ENCODE peak calls at places on chromosome 10, in six cellular contexts. One of them, this sample, is unnamed. For H3K36me3, the result is how much of the 10 kb centered on the place peaks cover.

GRCh38 chr10:62059424-62059913 is 158.0 kb downstream of the ARID5B start:
- DNase-seq in Karpas-422: no peak
- DNase-seq in hepatocyte: no peak
- DNase-seq in stomach: no peak
- DNase-seq in sigmoid colon: no peak
- DNase-seq in colonic mucosa: no peak
- DNase-seq in this sample: no peak

GRCh38 chr10:29130190-29130673 is 158.6 kb upstream of the LYZL1 start:
- DNase-seq in stomach: no peak
- DNase-seq in hepatocyte: peak
- DNase-seq in colonic mucosa: no peak
- DNase-seq in Karpas-422: peak
- DNase-seq in sigmoid colon: no peak
- DNase-seq in this sample: no peak

GRCh38 chr10:5508786-5509185 is 9.4 kb upstream of the CALML5 start:
- DNase-seq in stomach: no peak
- DNase-seq in sigmoid colon: peak
- DNase-seq in colonic mucosa: no peak
- DNase-seq in Karpas-422: no peak
- DNase-seq in hepatocyte: no peak
- DNase-seq in this sample: no peak

GRCh38 chr10:123026266-123026665 is 17.5 kb downstream of the ACADSB start:
- DNase-seq in Karpas-422: no peak
- DNase-seq in stomach: no peak
- DNase-seq in hepatocyte: no peak
- DNase-seq in colonic mucosa: no peak
- DNase-seq in sigmoid colon: no peak
- DNase-seq in this sample: no peak

GRCh38 chr10:5447611-5448071 is 35.3 kb downstream of the NET1 start:
- DNase-seq in colonic mucosa: no peak
- DNase-seq in Karpas-422: peak
- DNase-seq in hepatocyte: no peak
- DNase-seq in sigmoid colon: no peak
- DNase-seq in stomach: no peak
- DNase-seq in this sample: no peak

GRCh38 chr10:123862421-123863188 is 29.0 kb downstream of the CPXM2 start:
- DNase-seq in colonic mucosa: no peak
- DNase-seq in stomach: no peak
- DNase-seq in Karpas-422: no peak
- DNase-seq in hepatocyte: no peak
- DNase-seq in sigmoid colon: no peak
- DNase-seq in this sample: no peak

GRCh38 chr10:29479081-29479917 is 155.5 kb downstream of the SVIL start:
- DNase-seq in stomach: no peak
- DNase-seq in hepatocyte: no peak
- DNase-seq in Karpas-422: no peak
- DNase-seq in sigmoid colon: no peak
- DNase-seq in colonic mucosa: no peak
- DNase-seq in this sample: no peak

GRCh38 chr10:126924915-126925300 is 19.7 kb downstream of the DOCK1 start:
- DNase-seq in hepatocyte: no peak
- DNase-seq in sigmoid colon: no peak
- DNase-seq in Karpas-422: no peak
- DNase-seq in stomach: no peak
- DNase-seq in colonic mucosa: no peak
- DNase-seq in this sample: no peak

GRCh38 chr10:50373821-50374501 is 122.6 kb upstream of the ASAH2 start:
- DNase-seq in sigmoid colon: no peak
- DNase-seq in colonic mucosa: no peak
- DNase-seq in Karpas-422: no peak
- DNase-seq in hepatocyte: no peak
- DNase-seq in stomach: no peak
- DNase-seq in this sample: no peak

GRCh38 chr10:18786458-18786857 is 127.2 kb downstream of the ARL5B start:
- DNase-seq in stomach: no peak
- DNase-seq in colonic mucosa: no peak
- DNase-seq in hepatocyte: no peak
- DNase-seq in sigmoid colon: no peak
- DNase-seq in Karpas-422: no peak
- DNase-seq in this sample: no peak

GRCh38 chr10:92354587-92354986 is 63.6 kb downstream of the MARCHF5 start:
- DNase-seq in hepatocyte: no peak
- DNase-seq in colonic mucosa: no peak
- DNase-seq in stomach: no peak
- DNase-seq in Karpas-422: no peak
- DNase-seq in sigmoid colon: no peak
- DNase-seq in this sample: no peak

GRCh38 chr10:60479305-60480020 is 89.8 kb upstream of the ANK3 start:
- DNase-seq in Karpas-422: no peak
- DNase-seq in colonic mucosa: no peak
- DNase-seq in stomach: no peak
- DNase-seq in hepatocyte: no peak
- DNase-seq in sigmoid colon: no peak
- DNase-seq in this sample: no peak

GRCh38 chr10:68106656-68107055 is 2.6 kb upstream of the MYPN start:
- DNase-seq in hepatocyte: no peak
- DNase-seq in stomach: no peak
- DNase-seq in sigmoid colon: no peak
- DNase-seq in colonic mucosa: no peak
- DNase-seq in Karpas-422: no peak
- DNase-seq in this sample: no peak

GRCh38 chr10:130014734-130015695 is 50.9 kb upstream of the EBF3 start:
- DNase-seq in stomach: no peak
- DNase-seq in sigmoid colon: no peak
- DNase-seq in colonic mucosa: no peak
- DNase-seq in hepatocyte: peak
- DNase-seq in Karpas-422: no peak
- DNase-seq in this sample: no peak

GRCh38 chr10:15482168-15482567 is 111.1 kb upstream of the FAM171A1 start:
- DNase-seq in colonic mucosa: no peak
- DNase-seq in sigmoid colon: no peak
- DNase-seq in stomach: no peak
- DNase-seq in Karpas-422: no peak
- DNase-seq in hepatocyte: no peak
- DNase-seq in this sample: no peak

GRCh38 chr10:95395947-95396449 is 105.2 kb upstream of the PDLIM1 start:
- DNase-seq in Karpas-422: no peak
- DNase-seq in sigmoid colon: peak
- DNase-seq in hepatocyte: no peak
- DNase-seq in colonic mucosa: no peak
- DNase-seq in stomach: peak
- DNase-seq in this sample: peak
- H3K36me3 ChIP-seq in Karpas-422: under half
- H3K36me3 ChIP-seq in sigmoid colon: half or more
- H3K36me3 ChIP-seq in hepatocyte: under half
- H3K36me3 ChIP-seq in colonic mucosa: under half
- H3K36me3 ChIP-seq in stomach: half or more
- H3K36me3 ChIP-seq in this sample: under half

GRCh38 chr10:77626266-77626935 is 11.2 kb downstream of the KCNMA1 start:
- DNase-seq in colonic mucosa: no peak
- DNase-seq in stomach: no peak
- DNase-seq in sigmoid colon: peak
- DNase-seq in hepatocyte: no peak
- DNase-seq in Karpas-422: no peak
- DNase-seq in this sample: no peak

GRCh38 chr10:77619964-77620703 is 17.5 kb downstream of the KCNMA1 start:
- DNase-seq in Karpas-422: no peak
- DNase-seq in sigmoid colon: no peak
- DNase-seq in hepatocyte: no peak
- DNase-seq in colonic mucosa: no peak
- DNase-seq in stomach: no peak
- DNase-seq in this sample: no peak

GRCh38 chr10:77625379-77625778 is 12.2 kb downstream of the KCNMA1 start:
- DNase-seq in stomach: no peak
- DNase-seq in hepatocyte: no peak
- DNase-seq in Karpas-422: no peak
- DNase-seq in colonic mucosa: no peak
- DNase-seq in sigmoid colon: no peak
- DNase-seq in this sample: no peak

GRCh38 chr10:77620731-77621130 is 16.9 kb downstream of the KCNMA1 start:
- DNase-seq in stomach: no peak
- DNase-seq in sigmoid colon: no peak
- DNase-seq in hepatocyte: no peak
- DNase-seq in colonic mucosa: no peak
- DNase-seq in Karpas-422: no peak
- DNase-seq in this sample: no peak

DNA sequence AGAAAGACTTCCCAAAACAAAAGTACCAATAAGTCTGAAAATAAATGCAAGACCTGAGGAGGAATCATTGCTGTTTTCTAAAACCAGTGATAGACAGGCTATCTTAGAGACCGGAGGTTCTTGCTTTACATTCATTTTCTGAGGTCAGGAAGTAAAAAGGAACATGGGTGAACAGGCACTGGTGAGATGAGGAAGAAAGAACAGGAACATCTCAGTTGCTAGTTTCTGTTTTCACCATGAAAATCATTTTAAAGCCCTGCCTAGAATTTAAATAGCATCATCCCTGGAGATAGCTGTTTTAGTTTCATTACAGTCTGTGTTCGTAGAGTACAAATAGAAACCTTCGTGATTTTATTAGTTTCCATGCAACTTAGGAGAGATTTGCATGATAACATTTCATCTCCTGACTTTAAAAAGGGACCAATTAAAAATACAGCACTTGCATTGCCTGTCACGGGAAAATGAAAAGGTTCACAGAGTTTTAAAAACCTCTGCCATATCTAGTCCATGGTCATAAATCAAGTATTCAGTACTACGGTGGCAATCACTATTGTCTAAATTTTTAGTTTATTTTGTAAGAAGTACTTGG is 14.7 kb downstream of the KCNMA1 start:
- DNase-seq in Karpas-422: peak
- DNase-seq in colonic mucosa: no peak
- DNase-seq in sigmoid colon: no peak
- DNase-seq in stomach: no peak
- DNase-seq in hepatocyte: no peak
- DNase-seq in this sample: no peak
- H3K27ac ChIP-seq in Karpas-422: peak
- H3K27ac ChIP-seq in colonic mucosa: no peak
- H3K27ac ChIP-seq in sigmoid colon: peak
- H3K27ac ChIP-seq in stomach: peak
- H3K27ac ChIP-seq in hepatocyte: peak
- H3K27ac ChIP-seq in this sample: peak

GRCh38 chr10:22494007-22494406 is 148.7 kb downstream of the SPAG6 start:
- DNase-seq in colonic mucosa: no peak
- DNase-seq in Karpas-422: no peak
- DNase-seq in sigmoid colon: no peak
- DNase-seq in stomach: no peak
- DNase-seq in hepatocyte: no peak
- DNase-seq in this sample: no peak
- H3K36me3 ChIP-seq in colonic mucosa: under half
- H3K36me3 ChIP-seq in Karpas-422: under half
- H3K36me3 ChIP-seq in sigmoid colon: under half
- H3K36me3 ChIP-seq in stomach: under half
- H3K36me3 ChIP-seq in hepatocyte: under half
- H3K36me3 ChIP-seq in this sample: under half

GRCh38 chr10:119206603-119207366 is 586 bp upstream of the GRK5 start:
- DNase-seq in stomach: peak
- DNase-seq in colonic mucosa: peak
- DNase-seq in Karpas-422: peak
- DNase-seq in sigmoid colon: peak
- DNase-seq in hepatocyte: peak
- DNase-seq in this sample: peak

GRCh38 chr10:119208553-119208940 is 1.2 kb downstream of the GRK5 start:
- DNase-seq in Karpas-422: peak
- DNase-seq in colonic mucosa: no peak
- DNase-seq in sigmoid colon: peak
- DNase-seq in stomach: no peak
- DNase-seq in hepatocyte: no peak
- DNase-seq in this sample: no peak

GRCh38 chr10:119207367-119207668 is at the start of gene GRK5:
- DNase-seq in hepatocyte: peak
- DNase-seq in sigmoid colon: peak
- DNase-seq in Karpas-422: peak
- DNase-seq in colonic mucosa: peak
- DNase-seq in stomach: peak
- DNase-seq in this sample: peak

GRCh38 chr10:119207713-119208552 is 562 bp downstream of the GRK5 start:
- DNase-seq in colonic mucosa: peak
- DNase-seq in Karpas-422: peak
- DNase-seq in stomach: peak
- DNase-seq in hepatocyte: peak
- DNase-seq in sigmoid colon: peak
- DNase-seq in this sample: peak

DNA sequence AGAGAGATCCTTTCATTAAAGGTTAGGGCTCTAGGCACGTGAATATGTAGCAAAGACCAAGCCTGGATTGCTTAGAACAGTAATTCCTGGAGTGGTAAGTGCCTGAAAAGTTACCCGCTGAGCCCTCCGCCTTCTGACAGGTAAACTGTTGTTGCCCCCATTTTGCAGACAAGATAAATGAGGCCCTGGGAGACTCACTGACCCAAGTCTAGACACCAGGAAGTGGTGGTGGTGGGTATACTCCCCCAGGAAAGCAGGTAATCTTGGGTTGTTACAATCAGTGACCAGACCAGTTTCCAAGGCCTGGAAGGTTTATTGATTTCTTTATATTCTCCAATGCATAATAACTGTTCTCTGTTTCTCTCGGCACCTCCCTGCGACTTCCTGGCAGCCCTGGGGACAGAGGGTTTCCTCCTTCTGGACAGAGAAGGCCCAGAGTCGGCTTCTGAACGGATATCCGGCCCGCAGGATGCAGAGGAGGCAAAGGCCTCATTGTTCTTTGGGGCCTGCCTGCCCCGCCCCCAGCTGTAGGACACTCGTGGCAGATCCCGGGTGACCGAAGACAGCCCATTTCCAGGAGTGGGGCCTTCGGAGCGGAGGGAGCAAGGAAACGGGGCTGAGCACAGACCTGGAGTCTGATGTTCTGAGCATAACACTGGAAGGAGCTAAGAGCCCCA is 1.3 kb upstream of the GRK5 start:
- DNase-seq in sigmoid colon: peak
- DNase-seq in colonic mucosa: peak
- DNase-seq in Karpas-422: peak
- DNase-seq in hepatocyte: peak
- DNase-seq in stomach: peak
- DNase-seq in this sample: peak
- H3K27ac ChIP-seq in sigmoid colon: peak
- H3K27ac ChIP-seq in colonic mucosa: peak
- H3K27ac ChIP-seq in Karpas-422: no peak
- H3K27ac ChIP-seq in hepatocyte: peak
- H3K27ac ChIP-seq in stomach: peak
- H3K27ac ChIP-seq in this sample: peak

GRCh38 chr10:108736111-108736510 is 1187.2 kb downstream of the XPNPEP1 start:
- DNase-seq in stomach: no peak
- DNase-seq in Karpas-422: no peak
- DNase-seq in hepatocyte: no peak
- DNase-seq in sigmoid colon: no peak
- DNase-seq in colonic mucosa: no peak
- DNase-seq in this sample: no peak
- H3K36me3 ChIP-seq in stomach: under half
- H3K36me3 ChIP-seq in Karpas-422: under half
- H3K36me3 ChIP-seq in hepatocyte: under half
- H3K36me3 ChIP-seq in sigmoid colon: under half
- H3K36me3 ChIP-seq in colonic mucosa: under half
- H3K36me3 ChIP-seq in this sample: under half